ENCODE peak calls at places on chromosomes 5 and 9, in seven cellular contexts. P is hepatocyte, D is tibial nerve, V is suprapubic skin, L is esophagus squamous epithelium, B is cardiac muscle cell, I is tibial artery. O is an unnamed sample. For H3K27me3, the result is how much of the 10 kb centered on the place peaks cover.

GRCh38 chr5:181053760-181054122 is 13.7 kb downstream of the BTNL9 start:
- DNase-seq in D (no peak), B (no peak), P (no peak), I (no peak), V (no peak), L (no peak), O (peak)

GRCh38 chr9:124216474-124217176 is 41.1 kb upstream of the NEK6 start:
- DNase-seq in P (no peak), L (no peak), I (no peak), D (no peak), V (no peak), B (no peak), O (no peak)

GRCh38 chr9:127361561-127361960 is 35.4 kb upstream of the SLC2A8 start:
- DNase-seq in L (no peak), P (no peak), D (no peak), V (peak), I (no peak), B (no peak), O (no peak)

GRCh38 chr5:31116466-31117031 is 76.9 kb upstream of the CDH6 start:
- DNase-seq in B (no peak), L (no peak), D (no peak), I (no peak), V (no peak), P (no peak), O (no peak)

GRCh38 chr5:28190011-28190410 is 1151.6 kb upstream of the CDH9 start:
- DNase-seq in L (no peak), I (no peak), D (no peak), B (no peak), V (no peak), P (no peak), O (no peak)

GRCh38 chr5:54738118-54738972 is 220.8 kb downstream of the SNX18 start:
- DNase-seq in P (peak), B (no peak), D (peak), I (peak), L (no peak), V (no peak), O (no peak)

GRCh38 chr9:111728617-111729366 is 65.9 kb downstream of the SHOC1 start:
- DNase-seq in P (no peak), B (no peak), V (no peak), D (no peak), L (no peak), I (no peak), O (no peak)

GRCh38 chr5:155278524-155278923 is 265.0 kb downstream of the KIF4B start:
- DNase-seq in I (peak), L (no peak), B (no peak), D (no peak), V (no peak), P (no peak), O (no peak)

GRCh38 chr5:135826994-135827671 is 7.3 kb upstream of the SLC25A48 start:
- DNase-seq in L (no peak), B (no peak), I (no peak), V (no peak), P (no peak), D (no peak), O (peak)

GRCh38 chr5:74127377-74128338 is 501.7 kb downstream of the ARHGEF28 start:
- DNase-seq in V (no peak), I (no peak), L (no peak), B (no peak), D (no peak), P (peak), O (peak)

GRCh38 chr5:126875303-126875785 is 98.4 kb downstream of the LMNB1 start:
- DNase-seq in L (no peak), I (no peak), D (no peak), P (peak), V (no peak), B (peak), O (no peak)

GRCh38 chr5:154761062-154761740 is 6.0 kb downstream of the LARP1 start:
- DNase-seq in D (no peak), V (no peak), L (no peak), B (no peak), P (no peak), I (no peak), O (no peak)

GRCh38 chr9:37156781-37157356 is 36.5 kb downstream of the ZCCHC7 start:
- DNase-seq in D (no peak), L (no peak), V (no peak), B (no peak), P (no peak), I (no peak), O (no peak)

GRCh38 chr5:160129841-160130240 is 10.6 kb upstream of the PWWP2A start:
- DNase-seq in D (no peak), B (no peak), V (no peak), I (no peak), P (no peak), L (no peak), O (no peak)

GRCh38 chr5:125017796-125018195 is 271.4 kb upstream of the ZNF608 start:
- DNase-seq in I (no peak), L (no peak), D (no peak), B (no peak), P (no peak), V (no peak), O (no peak)

GRCh38 chr9:136242908-136243525 is 2.6 kb downstream of the QSOX2 start:
- DNase-seq in P (no peak), B (no peak), V (no peak), D (no peak), L (no peak), I (no peak), O (no peak)

GRCh38 chr5:171483453-171484177 is 64.2 kb downstream of the FGF18 start:
- DNase-seq in I (peak), P (no peak), B (no peak), L (no peak), V (no peak), D (peak), O (peak)

GRCh38 chr5:133760532-133760931 is 148.2 kb upstream of the FSTL4 start:
- DNase-seq in B (no peak), I (no peak), P (no peak), L (no peak), V (no peak), D (no peak), O (no peak)

GRCh38 chr9:120711841-120712538 is 2.3 kb downstream of the MEGF9 start:
- DNase-seq in L (no peak), D (no peak), V (no peak), B (no peak), P (no peak), I (no peak), O (no peak)

GRCh38 chr9:116464987-116465571 is 222.0 kb upstream of the TRIM32 start:
- DNase-seq in P (no peak), V (no peak), L (no peak), B (peak), D (no peak), I (no peak), O (no peak)

GRCh38 chr5:123537845-123538244 is 25.9 kb downstream of the CSNK1G3 start:
- DNase-seq in D (no peak), P (no peak), I (no peak), B (no peak), V (no peak), L (no peak), O (no peak)

GRCh38 chr5:95664204-95664786 is 17.7 kb downstream of the RFESD start:
- DNase-seq in B (peak), V (no peak), L (no peak), P (peak), I (peak), D (no peak), O (no peak)

GRCh38 chr5:154015071-154015693 is 23.5 kb downstream of the FAM114A2 start:
- DNase-seq in L (no peak), V (no peak), I (no peak), B (no peak), D (no peak), P (no peak), O (no peak)

GRCh38 chr9:111582888-111583287 is 16.6 kb downstream of the PTGR1 start:
- DNase-seq in B (no peak), D (no peak), I (no peak), L (no peak), P (no peak), V (no peak), O (no peak)

GRCh38 chr5:103407399-103407798 is 148.8 kb downstream of the MACIR start:
- DNase-seq in B (no peak), I (no peak), D (no peak), V (no peak), P (no peak), L (no peak), O (no peak)

GRCh38 chr9:16442622-16443021 is 427.8 kb downstream of the BNC2 start:
- DNase-seq in P (peak), V (no peak), D (no peak), B (no peak), L (no peak), I (no peak), O (no peak)

GRCh38 chr9:38286357-38286756 is 106.1 kb upstream of the ALDH1B1 start:
- DNase-seq in P (no peak), D (no peak), L (no peak), V (no peak), I (no peak), B (no peak), O (no peak)

DNA sequence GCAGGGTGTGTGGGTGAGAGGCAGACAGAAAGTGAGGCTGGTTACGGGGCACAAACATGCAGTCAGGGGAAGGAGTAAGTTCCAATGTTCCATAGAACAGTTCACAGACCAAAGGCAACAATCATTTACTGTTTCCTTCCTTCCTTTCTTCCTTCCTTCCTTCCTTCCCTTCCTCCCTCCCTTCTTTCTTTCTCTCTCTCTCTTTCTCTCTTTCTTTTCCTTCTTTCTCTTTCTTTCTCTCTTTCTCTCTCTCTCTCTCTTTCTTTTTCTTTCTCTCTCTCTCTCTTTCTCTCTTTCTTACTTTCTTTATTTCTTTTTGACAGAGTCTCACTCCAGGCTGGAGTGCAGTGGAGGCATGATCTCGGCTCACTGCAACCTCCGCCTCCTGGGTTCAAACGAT is 125.8 kb upstream of the LPCAT1 start:
- DNase-seq in L (no peak), B (no peak), D (no peak), P (no peak), I (no peak), V (no peak), O (no peak)
- H3K27me3 ChIP-seq in L (under half), B (under half), D (under half), P (under half), I (under half), V (under half), O (under half)

GRCh38 chr5:88502179-88503064 is 233.8 kb upstream of the TMEM161B start:
- DNase-seq in B (no peak), D (no peak), V (no peak), I (no peak), P (no peak), L (no peak), O (no peak)
- H3K27me3 ChIP-seq in B (under half), D (under half), V (under half), I (under half), P (under half), L (under half), O (under half)

GRCh38 chr9:134636142-134636507 is 5.5 kb upstream of the COL5A1 start:
- DNase-seq in I (peak), B (no peak), P (no peak), L (no peak), D (no peak), V (peak), O (no peak)

GRCh38 chr9:134637241-134637640 is 4.4 kb upstream of the COL5A1 start:
- DNase-seq in B (no peak), I (peak), L (no peak), V (no peak), P (no peak), D (no peak), O (no peak)

GRCh38 chr9:134638503-134639090 is 3.0 kb upstream of the COL5A1 start:
- DNase-seq in I (no peak), L (no peak), D (no peak), B (no peak), V (no peak), P (no peak), O (no peak)

GRCh38 chr9:134639994-134640393 is 1.6 kb upstream of the COL5A1 start:
- DNase-seq in P (no peak), B (no peak), L (no peak), V (no peak), D (no peak), I (no peak), O (no peak)

DNA sequence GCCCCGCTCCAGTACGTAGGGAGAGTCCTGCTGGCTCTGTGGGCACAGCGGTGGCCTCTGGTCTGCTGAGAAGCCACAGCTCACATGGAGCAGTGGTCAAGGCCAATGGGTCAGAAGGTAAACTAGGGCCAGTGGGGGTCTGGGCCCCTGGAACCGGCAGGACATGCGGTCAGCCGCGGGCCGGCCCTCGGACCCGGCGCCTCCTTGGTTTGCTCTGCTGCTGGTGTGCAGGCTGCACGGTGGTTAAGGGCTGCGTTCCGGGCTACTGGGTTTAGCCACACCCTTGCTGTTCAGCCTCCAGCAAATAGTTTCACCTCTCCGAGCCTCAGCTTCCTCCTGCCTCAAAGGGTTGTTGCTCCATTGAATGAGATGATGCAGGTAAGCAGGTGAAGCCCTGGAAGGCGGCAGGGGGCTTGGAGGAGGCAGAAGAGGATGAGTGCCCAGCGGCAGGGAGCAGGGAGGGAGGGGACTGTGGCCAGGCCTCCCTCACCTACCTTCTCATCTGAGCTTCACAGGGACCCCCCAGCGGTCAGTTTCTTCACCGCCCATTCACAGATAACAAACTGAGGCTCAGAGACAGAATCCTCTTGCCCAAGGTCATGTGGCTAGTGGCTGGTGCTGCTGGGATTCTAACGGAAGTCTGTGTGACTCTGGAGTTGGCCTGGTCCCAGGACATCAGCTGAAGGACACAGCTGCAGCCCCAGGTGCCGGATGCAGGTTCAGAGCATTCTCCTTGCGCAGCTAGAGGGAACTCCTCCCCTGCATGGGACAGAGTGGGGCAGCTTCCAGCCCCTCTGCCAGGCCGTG is 3.7 kb upstream of the COL5A1 start:
- DNase-seq in D (no peak), B (no peak), P (no peak), V (no peak), L (no peak), I (no peak), O (no peak)
- H3K27me3 ChIP-seq in D (under half), B (under half), P (under half), V (under half), L (under half), I (under half), O (under half)

GRCh38 chr5:77627869-77628674 is 10.4 kb downstream of the OTP start:
- DNase-seq in V (no peak), D (no peak), P (no peak), I (no peak), L (no peak), B (no peak), O (peak)
- H3K27me3 ChIP-seq in V (half or more), D (half or more), P (half or more), I (half or more), L (half or more), B (half or more), O (half or more)

GRCh38 chr5:137575847-137576246 is 76.7 kb upstream of the SPOCK1 start:
- DNase-seq in L (no peak), P (no peak), I (no peak), D (no peak), V (no peak), B (no peak), O (no peak)
- H3K27me3 ChIP-seq in L (under half), P (under half), I (under half), D (under half), V (under half), B (under half), O (under half)